ENCODE peak calls at places on chromosomes 13 and 19, in seven cellular contexts. I is MCF 10A; Q is IMR-90; U is fibroblast of the aortic adventitia; Z is astrocyte of the cerebellum; O is CD8-positive, alpha-beta T cell; B is neural progenitor cell. T is an unnamed sample.
A peak's percentile ranks its signal among the peaks of the same experiment; 100 is the strongest.

GRCh38 chr13:22740264-22740663 is 440.5 kb upstream of the SGCG start:
- DNase-seq in I (no peak), Q (no peak), U (no peak), Z (no peak), O (no peak), B (peak; percentile 49), T (no peak)

GRCh38 chr13:110680852-110681251 is 25.1 kb downstream of the CARS2 start:
- DNase-seq in I (peak; percentile 38), Q (no peak), U (no peak), Z (no peak), O (no peak), B (peak; percentile 46), T (peak; percentile 33)

GRCh38 chr19:1279782-1280341 is 4.5 kb downstream of the FAM174C start:
- DNase-seq in I (peak; percentile 83), Q (peak; percentile 80), U (peak; percentile 83), Z (peak; percentile 71), O (peak; percentile 57), B (peak; percentile 89), T (peak; percentile 87)

GRCh38 chr13:20118268-20119140 is 42.3 kb downstream of the GJA3 start:
- DNase-seq in I (no peak), Q (no peak), U (peak; percentile 39), Z (no peak), O (no peak), B (peak; percentile 63), T (peak; percentile 38)

GRCh38 chr13:114166381-114167131 is 12.5 kb upstream of the CFAP97D2 start:
- DNase-seq in I (no peak), Q (no peak), U (peak; percentile 47), Z (no peak), O (no peak), B (no peak), T (no peak)

GRCh38 chr19:681029-681626 is 4.9 kb downstream of the FSTL3 start:
- DNase-seq in I (no peak), Q (no peak), U (no peak), Z (no peak), O (no peak), B (peak; percentile 94), T (peak; percentile 94)

GRCh38 chr19:41527079-41527478 is 48.9 kb upstream of the CEACAM21 start:
- DNase-seq in I (no peak), Q (no peak), U (no peak), Z (no peak), O (no peak), B (no peak), T (no peak)

GRCh38 chr19:38812841-38813320 is at the start of gene LGALS4:
- DNase-seq in I (no peak), Q (no peak), U (no peak), Z (no peak), O (no peak), B (no peak), T (no peak)

GRCh38 chr19:45291834-45292233 is 30.8 kb downstream of the CKM start:
- DNase-seq in I (no peak), Q (no peak), U (no peak), Z (no peak), O (no peak), B (no peak), T (no peak)

GRCh38 chr19:41606215-41606837 is 20.5 kb downstream of the CEACAM4 start:
- DNase-seq in I (no peak), Q (no peak), U (no peak), Z (no peak), O (no peak), B (no peak), T (no peak)

GRCh38 chr13:110702591-110703526 is 3.1 kb downstream of the CARS2 start:
- DNase-seq in I (no peak), Q (peak; percentile 62), U (peak; percentile 8), Z (no peak), O (no peak), B (no peak), T (no peak)

GRCh38 chr13:40352807-40353562 is 313.5 kb downstream of the FOXO1 start:
- DNase-seq in I (no peak), Q (no peak), U (peak; percentile 45), Z (no peak), O (no peak), B (no peak), T (no peak)

GRCh38 chr13:112072531-112073244 is 5.7 kb downstream of the SOX1 start:
- DNase-seq in I (no peak), Q (no peak), U (no peak), Z (no peak), O (no peak), B (peak; percentile 88), T (no peak)

GRCh38 chr13:44918323-44919102 is 70.8 kb downstream of the NUFIP1 start:
- DNase-seq in I (peak; percentile 93), Q (peak; percentile 97), U (peak; percentile 96), Z (peak; percentile 88), O (peak; percentile 66), B (peak; percentile 94), T (peak; percentile 81)

GRCh38 chr13:110471156-110471832 is 90.2 kb downstream of the RAB20 start:
- DNase-seq in I (no peak), Q (no peak), U (no peak), Z (no peak), O (no peak), B (no peak), T (peak; percentile 72)

GRCh38 chr19:40771101-40771539 is 4.2 kb upstream of the MIA start:
- DNase-seq in I (no peak), Q (no peak), U (no peak), Z (no peak), O (no peak), B (no peak), T (no peak)

GRCh38 chr13:110644892-110645521 is 29.7 kb downstream of the NAXD start:
- DNase-seq in I (no peak), Q (peak; percentile 55), U (peak; percentile 54), Z (no peak), O (peak; percentile 20), B (peak; percentile 93), T (peak; percentile 65)

GRCh38 chr19:44581288-44581687 is 32.1 kb upstream of the IGSF23 start:
- DNase-seq in I (no peak), Q (no peak), U (no peak), Z (no peak), O (no peak), B (no peak), T (no peak)

GRCh38 chr19:982567-983170 is 1.5 kb upstream of the WDR18 start:
- DNase-seq in I (peak; percentile 66), Q (peak; percentile 31), U (peak; percentile 47), Z (no peak), O (peak; percentile 57), B (peak; percentile 89), T (peak; percentile 93)

GRCh38 chr19:48445256-48445605 is 552 bp upstream of the GRWD1 start:
- DNase-seq in I (peak; percentile 90), Q (peak; percentile 94), U (peak; percentile 96), Z (peak; percentile 82), O (no peak), B (peak; percentile 83), T (peak; percentile 57)

GRCh38 chr19:44903602-44904425 is 1.8 kb upstream of the APOE start:
- DNase-seq in I (peak; percentile 63), Q (peak; percentile 49), U (peak; percentile 63), Z (no peak), O (peak; percentile 55), B (peak; percentile 73), T (peak; percentile 87)

GRCh38 chr19:53659292-53659691 is 27.5 kb downstream of the DPRX start:
- DNase-seq in I (no peak), Q (no peak), U (no peak), Z (no peak), O (no peak), B (peak; percentile 80), T (no peak)
- TF ChIP-seq CTCF in I (no peak), Q (no peak), U (no peak), Z (no peak), O (no peak), B (peak; percentile 72), T (no peak)

DNA sequence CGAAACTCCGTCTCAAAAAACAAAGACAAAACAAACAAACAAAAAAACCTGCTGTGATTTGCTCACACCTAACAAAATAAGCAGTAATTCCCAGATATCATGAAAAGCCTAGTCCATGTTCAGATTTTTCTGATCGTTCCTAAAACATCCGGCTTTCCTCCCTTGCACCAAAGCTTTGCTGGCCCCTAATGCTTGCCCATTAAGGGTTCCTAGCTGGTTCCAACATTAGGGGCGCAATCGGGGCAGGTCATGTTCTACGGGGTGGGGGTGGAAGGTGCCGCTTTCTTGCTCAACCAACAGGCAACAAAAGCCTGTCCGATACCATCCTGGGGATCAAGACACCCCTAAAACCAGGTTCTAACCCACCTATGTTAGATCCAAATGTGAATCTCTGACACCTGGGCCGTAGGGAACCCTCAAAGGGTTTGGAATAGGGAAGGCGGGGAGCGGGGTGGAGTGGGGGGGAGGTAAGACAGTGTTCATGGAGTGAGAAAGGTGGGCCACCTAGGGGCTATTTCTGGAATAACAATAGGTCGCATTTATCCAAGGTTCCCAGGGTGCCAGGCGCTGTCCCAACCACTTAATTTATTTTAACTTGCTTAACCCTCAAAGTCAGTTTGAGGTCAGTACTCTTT is 25.3 kb upstream of the FXYD3 start:
- DNase-seq in I (peak; percentile 73), Q (peak; percentile 53), U (peak; percentile 64), Z (peak; percentile 29), O (no peak), B (peak; percentile 78), T (peak; percentile 76)
- TF ChIP-seq CTCF in I (peak; percentile 46), Q (peak; percentile 66), U (peak; percentile 64), Z (peak; percentile 62), O (peak; percentile 65), B (peak; percentile 65), T (peak; percentile 49)

DNA sequence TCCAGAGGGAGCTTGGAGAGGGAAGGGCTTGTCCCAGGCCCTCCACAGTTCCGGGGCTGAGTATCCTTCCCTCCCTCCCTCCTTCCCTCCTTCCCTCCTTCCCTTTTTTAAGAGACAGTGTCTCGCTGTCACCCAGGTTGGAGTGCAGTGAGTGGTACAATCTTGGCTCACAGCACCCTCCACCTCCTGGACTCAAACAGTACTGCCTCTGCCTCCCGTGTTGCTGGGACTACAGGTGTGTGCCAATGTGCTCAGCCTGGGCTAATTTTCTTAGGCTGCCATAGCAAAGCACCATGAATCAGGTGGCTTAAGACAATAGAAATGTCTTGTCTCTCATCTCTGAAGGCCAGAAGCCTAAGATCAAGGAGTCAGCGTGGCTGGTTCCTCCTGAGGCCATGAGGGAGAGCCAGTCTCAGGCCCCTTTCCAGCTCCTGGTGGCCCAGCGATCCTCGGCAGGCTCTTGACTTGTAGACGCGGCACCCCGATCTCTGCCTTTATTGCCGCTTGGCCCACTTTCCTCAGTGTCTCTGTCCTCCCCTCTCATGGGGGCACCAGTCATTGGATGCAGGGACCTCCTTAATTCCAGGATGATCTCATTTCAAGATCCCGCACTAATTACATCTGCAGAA is 47.5 kb downstream of the CRTC1 start:
- DNase-seq in I (peak; percentile 23), Q (no peak), U (no peak), Z (no peak), O (no peak), B (no peak), T (no peak)
- TF ChIP-seq CTCF in I (no peak), Q (no peak), U (no peak), Z (no peak), O (no peak), B (no peak), T (no peak)

DNA sequence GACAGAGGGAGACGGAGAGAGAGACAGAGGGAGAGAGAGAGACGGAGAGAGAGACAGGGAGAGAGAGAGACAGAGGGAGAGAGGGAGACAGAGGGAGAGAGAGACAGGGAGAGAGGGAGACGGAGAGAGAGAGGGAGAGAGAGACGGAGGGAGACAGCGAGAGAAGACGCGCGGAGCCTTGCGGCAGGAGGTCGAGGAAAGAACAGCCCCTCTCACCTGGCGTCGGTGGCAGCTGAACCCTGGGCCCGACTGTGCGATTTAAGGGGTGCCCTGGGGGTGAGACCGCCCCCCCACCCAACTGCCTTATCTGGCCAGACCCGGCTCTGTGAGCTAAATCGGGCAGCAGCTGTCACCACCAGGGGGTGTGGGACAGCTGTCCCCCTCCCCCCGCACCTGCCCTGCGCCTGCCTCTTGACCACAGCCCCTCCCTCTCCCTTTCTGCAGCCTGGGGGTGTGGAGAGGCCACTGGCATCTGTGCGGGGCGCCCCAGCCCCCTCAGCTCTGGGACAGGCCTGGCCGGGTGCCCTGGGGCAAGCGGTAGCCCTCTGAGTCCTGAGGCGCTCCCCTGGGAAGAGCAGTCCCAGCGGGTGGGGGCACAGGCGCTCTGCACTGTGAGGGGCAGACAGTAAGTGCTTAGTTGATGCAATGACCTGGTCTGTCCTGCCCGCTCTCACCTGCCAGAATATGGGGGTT is 10.8 kb downstream of the JOSD2 start:
- DNase-seq in I (no peak), Q (no peak), U (no peak), Z (no peak), O (no peak), B (peak; percentile 69), T (peak; percentile 61)
- TF ChIP-seq CTCF in I (peak; percentile 10), Q (peak; percentile 17), U (no peak), Z (peak; percentile 11), O (no peak), B (peak; percentile 38), T (no peak)

T was measured in GM10248.